ENCODE peak calls at places on chromosomes 2 and 18, in seven cellular contexts. V, D, Y, U, G, E and M are unnamed samples.

GRCh38 chr2:167582619-167583018 is 664.8 kb downstream of the STK39 start:
- DNase-seq in V (no peak), D (no peak), Y (no peak), U (no peak), G (no peak), E (no peak), M (no peak)

GRCh38 chr2:109258905-109259540 is 130.0 kb downstream of the SH3RF3 start:
- DNase-seq in V (no peak), D (no peak), Y (no peak), U (no peak), G (no peak), E (peak), M (no peak)

GRCh38 chr18:1488957-1489356 is 584.3 kb downstream of the ADCYAP1 start:
- DNase-seq in V (no peak), D (no peak), Y (no peak), U (no peak), G (no peak), E (no peak), M (no peak)

GRCh38 chr18:9017900-9018217 is 84.6 kb upstream of the NDUFV2 start:
- DNase-seq in V (no peak), D (no peak), Y (no peak), U (peak), G (no peak), E (no peak), M (no peak)

GRCh38 chr2:45265336-45265735 is 256.1 kb upstream of the SIX2 start:
- DNase-seq in V (no peak), D (no peak), Y (no peak), U (no peak), G (no peak), E (no peak), M (no peak)

GRCh38 chr2:16746329-16746728 is 80.7 kb upstream of the CYRIA start:
- DNase-seq in V (no peak), D (no peak), Y (no peak), U (no peak), G (no peak), E (no peak), M (no peak)

GRCh38 chr18:77110936-77111335 is 21.6 kb downstream of the MBP start:
- DNase-seq in V (no peak), D (no peak), Y (no peak), U (no peak), G (no peak), E (no peak), M (no peak)

GRCh38 chr2:185921048-185921756 is 182.6 kb downstream of the FSIP2 start:
- DNase-seq in V (no peak), D (no peak), Y (no peak), U (no peak), G (no peak), E (no peak), M (no peak)

GRCh38 chr2:239195318-239195871 is 205.4 kb downstream of the HDAC4 start:
- DNase-seq in V (no peak), D (no peak), Y (no peak), U (no peak), G (no peak), E (no peak), M (no peak)